ENCODE peak calls at places on chromosomes 4 and X, in nine cellular contexts. W is A549, Z is CD14-positive monocyte, R is endothelial cell, U is ovary, S is GM13976, V is fibroblast of the aortic adventitia, Q is ascending aorta, X is GM12865. Y is an unnamed sample.

GRCh38 chr4:42018451-42018850 is 28.1 kb downstream of the SLC30A9 start:
- DNase-seq in W (no peak), Z (no peak), R (no peak), U (no peak), S (no peak), V (no peak), Q (no peak), X (no peak), Y (no peak)

GRCh38 chr4:90415116-90415515 is 287.9 kb downstream of the CCSER1 start:
- DNase-seq in W (no peak), Z (no peak), R (no peak), U (no peak), S (no peak), V (no peak), Q (no peak), X (no peak), Y (no peak)

GRCh38 chr4:177464026-177464425 is 21.8 kb upstream of the AGA start:
- DNase-seq in W (no peak), Z (no peak), R (no peak), U (no peak), S (no peak), V (no peak), Q (no peak), X (no peak), Y (no peak)

GRCh38 chr4:14568356-14568755 is 433.9 kb upstream of the CPEB2 start:
- DNase-seq in W (no peak), Z (no peak), R (no peak), U (no peak), S (no peak), V (no peak), Q (no peak), X (no peak), Y (no peak)

GRCh38 chrX:29992083-29992482 is 223.3 kb upstream of the MAGEB2 start:
- DNase-seq in W (no peak), Z (no peak), R (no peak), U (no peak), S (no peak), V (no peak), Q (no peak), X (no peak), Y (no peak)

GRCh38 chrX:134538316-134538715 is 78.4 kb downstream of the HPRT1 start:
- DNase-seq in W (no peak), Z (no peak), R (no peak), U (no peak), S (no peak), V (no peak), Q (no peak), X (no peak), Y (no peak)

GRCh38 chr4:47716017-47716416 is 121.8 kb downstream of the CORIN start:
- DNase-seq in W (no peak), Z (no peak), R (no peak), U (no peak), S (no peak), V (no peak), Q (no peak), X (no peak), Y (no peak)

GRCh38 chr4:110049951-110050925 is 137.6 kb downstream of the EGF start:
- DNase-seq in W (peak), Z (no peak), R (peak), U (peak), S (peak), V (peak), Q (no peak), X (peak), Y (peak)

GRCh38 chr4:77044458-77045124 is 31.2 kb downstream of the CCNI start:
- DNase-seq in W (no peak), Z (no peak), R (no peak), U (no peak), S (no peak), V (peak), Q (no peak), X (peak), Y (peak)

GRCh38 chr4:136742330-136742729 is 790.0 kb downstream of the PCDH18 start:
- DNase-seq in W (no peak), Z (no peak), R (no peak), U (no peak), S (no peak), V (peak), Q (no peak), X (no peak), Y (no peak)

GRCh38 chr4:143184217-143184502 is 557 bp upstream of the USP38 start:
- DNase-seq in W (no peak), Z (no peak), R (no peak), U (no peak), S (peak), V (no peak), Q (no peak), X (no peak), Y (no peak)

GRCh38 chrX:12866451-12867377 is at the start of gene TLR7:
- DNase-seq in W (no peak), Z (no peak), R (no peak), U (no peak), S (no peak), V (no peak), Q (no peak), X (peak), Y (no peak)

GRCh38 chr4:152997771-152998487 is 61.8 kb downstream of the FHDC1 start:
- DNase-seq in W (no peak), Z (no peak), R (no peak), U (no peak), S (no peak), V (no peak), Q (no peak), X (no peak), Y (no peak)

GRCh38 chrX:15645266-15645665 is 19.3 kb downstream of the CLTRN start:
- DNase-seq in W (no peak), Z (no peak), R (no peak), U (no peak), S (no peak), V (no peak), Q (no peak), X (no peak), Y (no peak)

GRCh38 chr4:3046149-3046548 is 28.2 kb downstream of the HTT-AS start:
- DNase-seq in W (no peak), Z (no peak), R (no peak), U (no peak), S (peak), V (no peak), Q (no peak), X (peak), Y (no peak)

GRCh38 chrX:136028383-136028984 is 43.2 kb downstream of the SLC9A6 start:
- DNase-seq in W (peak), Z (no peak), R (no peak), U (no peak), S (peak), V (peak), Q (no peak), X (peak), Y (peak)

GRCh38 chr4:102344520-102344954 is 745 bp downstream of the SLC39A8 start:
- DNase-seq in W (peak), Z (peak), R (peak), U (peak), S (peak), V (peak), Q (no peak), X (peak), Y (peak)

GRCh38 chr4:23171971-23172370 is 479.2 kb downstream of the GBA3 start:
- DNase-seq in W (no peak), Z (no peak), R (no peak), U (no peak), S (no peak), V (no peak), Q (no peak), X (no peak), Y (no peak)

DNA sequence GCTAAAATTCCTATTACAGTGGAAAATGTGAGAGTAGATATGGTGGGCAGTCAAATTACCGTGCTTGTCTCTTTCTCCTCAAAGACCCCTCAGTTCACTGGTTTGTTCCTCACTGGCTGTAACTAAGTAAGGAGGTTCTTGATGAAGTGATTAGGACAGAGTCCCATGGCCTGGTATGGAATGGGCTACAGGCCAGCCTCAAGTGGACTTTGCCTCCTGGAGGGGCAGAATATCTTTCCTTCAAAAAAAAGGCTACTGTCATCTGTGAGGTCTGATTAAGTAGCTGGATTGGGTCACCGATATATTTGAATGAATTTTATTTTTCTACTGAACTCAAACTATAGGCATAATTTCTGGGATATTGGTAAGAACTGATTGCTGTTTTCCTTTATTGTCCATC is 38.5 kb upstream of the TMEM164 start:
- DNase-seq in W (no peak), Z (no peak), R (no peak), U (no peak), S (no peak), V (no peak), Q (no peak), X (no peak), Y (no peak)
- TF ChIP-seq CTCF in W (no peak), Z (no peak), R (no peak), U (no peak), S (no peak), V (no peak), Q (no peak), X (no peak), Y (no peak)

DNA sequence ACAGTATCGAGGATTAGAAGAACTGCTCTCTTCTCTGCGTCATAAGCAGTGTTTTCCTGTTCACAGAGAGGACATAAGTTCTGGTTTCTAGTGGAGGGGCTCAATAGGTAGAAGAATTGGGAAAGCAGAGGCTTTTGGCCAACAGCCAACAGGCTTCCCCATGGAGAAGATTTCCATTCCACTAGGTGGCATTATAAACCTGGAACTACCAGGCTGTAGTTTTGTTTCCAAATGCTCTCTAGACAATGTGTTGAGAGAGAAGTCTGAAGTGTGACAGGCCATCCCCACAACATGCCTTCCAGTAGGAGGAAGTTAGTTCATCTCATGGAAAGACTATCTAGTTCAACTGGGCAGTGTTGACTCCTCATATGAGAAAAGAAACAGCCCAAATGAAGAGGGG is 63.8 kb upstream of the ANXA10 start:
- DNase-seq in W (peak), Z (no peak), R (no peak), U (no peak), S (no peak), V (no peak), Q (no peak), X (no peak), Y (no peak)
- TF ChIP-seq CTCF in W (peak), Z (no peak), R (no peak), U (no peak), S (no peak), V (no peak), Q (no peak), X (no peak), Y (no peak)

DNA sequence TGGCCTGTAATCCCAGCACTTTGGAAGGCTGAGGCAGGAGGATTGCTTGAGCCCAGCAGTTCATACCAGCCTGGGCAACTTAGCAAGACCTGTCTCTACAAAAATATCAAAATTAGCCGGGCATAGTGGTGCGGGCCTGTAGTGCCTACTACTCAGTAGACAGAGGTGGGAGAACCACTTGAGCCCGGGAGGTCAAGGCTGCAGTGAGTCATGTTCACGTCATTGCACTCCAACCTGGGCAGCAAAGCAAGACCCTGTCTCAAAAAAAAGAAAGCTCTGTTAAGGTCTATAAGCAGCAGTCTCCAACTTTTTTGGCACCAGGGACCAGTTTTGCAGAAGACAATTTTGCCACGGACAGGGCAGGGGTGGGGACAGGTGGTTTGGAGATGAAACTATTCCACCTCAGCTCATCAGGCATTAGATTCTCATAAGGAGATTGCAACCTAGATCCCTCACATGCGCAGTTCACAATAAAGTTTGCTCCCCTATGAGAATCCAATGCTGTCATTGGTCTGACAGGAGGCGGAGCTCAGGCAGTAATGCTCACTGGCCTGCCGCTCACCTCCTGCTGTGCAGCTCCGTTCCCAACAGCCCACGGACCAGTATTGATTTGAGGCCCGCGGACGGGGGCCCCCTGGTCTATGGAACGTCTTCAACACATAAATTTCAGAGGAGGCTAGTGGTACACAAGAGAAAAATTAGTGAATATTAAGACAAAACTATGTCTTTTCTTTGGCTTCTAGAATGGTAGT is 67.9 kb downstream of the KLHL8 start:
- DNase-seq in W (no peak), Z (no peak), R (no peak), U (no peak), S (no peak), V (no peak), Q (no peak), X (no peak), Y (no peak)
- TF ChIP-seq CTCF in W (no peak), Z (no peak), R (no peak), U (no peak), S (no peak), V (no peak), Q (no peak), X (no peak), Y (no peak)

DNA sequence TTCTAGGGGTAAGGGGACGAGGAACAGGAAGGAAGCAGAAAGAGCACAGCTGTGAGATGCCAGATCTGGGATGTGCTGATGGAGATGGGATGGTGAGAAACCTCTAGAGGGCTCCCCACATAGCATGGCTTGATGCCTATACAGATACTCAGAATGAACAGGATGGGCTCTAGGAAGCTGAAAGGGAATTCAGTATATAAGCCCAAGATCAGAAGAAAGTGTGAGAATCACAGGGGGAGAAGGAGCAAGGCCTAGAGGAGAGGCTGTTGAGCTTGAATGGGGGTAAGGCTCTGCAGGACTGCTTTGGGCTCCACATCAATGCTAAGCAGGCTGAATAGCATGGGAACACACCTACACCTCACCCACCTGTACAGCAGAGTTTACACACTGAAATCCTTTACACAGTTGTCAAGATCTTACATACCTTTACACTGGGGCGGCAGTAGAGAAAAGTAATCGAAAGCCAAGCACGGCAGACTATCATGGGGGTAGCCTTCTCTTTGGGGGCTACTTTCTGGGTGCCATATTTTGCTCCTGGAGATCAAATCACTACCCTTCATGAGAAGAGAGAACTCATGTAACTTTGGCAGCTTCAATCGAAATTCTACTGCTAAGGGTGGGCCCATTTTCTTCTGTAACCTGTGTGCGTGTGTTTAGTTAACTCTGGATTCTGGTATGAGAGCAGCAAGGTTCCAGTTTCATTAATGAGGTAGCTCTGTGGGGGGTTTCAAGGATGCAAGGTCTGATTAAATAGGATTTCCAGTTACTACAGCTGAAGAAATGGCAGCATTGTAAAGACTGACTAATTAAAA is 30.6 kb downstream of the HOPX start:
- DNase-seq in W (no peak), Z (no peak), R (no peak), U (no peak), S (no peak), V (no peak), Q (no peak), X (no peak), Y (no peak)
- TF ChIP-seq CTCF in W (no peak), Z (no peak), R (no peak), U (no peak), S (no peak), V (no peak), Q (no peak), X (no peak), Y (no peak)

GRCh38 chrX:55011294-55011693 is 11.1 kb downstream of the APEX2 start:
- DNase-seq in W (no peak), Z (no peak), R (no peak), U (no peak), S (no peak), V (peak), Q (no peak), X (no peak), Y (no peak)
- TF ChIP-seq CTCF in W (peak), Z (no peak), R (peak), U (no peak), S (no peak), V (peak), Q (no peak), X (no peak), Y (peak)

DNA sequence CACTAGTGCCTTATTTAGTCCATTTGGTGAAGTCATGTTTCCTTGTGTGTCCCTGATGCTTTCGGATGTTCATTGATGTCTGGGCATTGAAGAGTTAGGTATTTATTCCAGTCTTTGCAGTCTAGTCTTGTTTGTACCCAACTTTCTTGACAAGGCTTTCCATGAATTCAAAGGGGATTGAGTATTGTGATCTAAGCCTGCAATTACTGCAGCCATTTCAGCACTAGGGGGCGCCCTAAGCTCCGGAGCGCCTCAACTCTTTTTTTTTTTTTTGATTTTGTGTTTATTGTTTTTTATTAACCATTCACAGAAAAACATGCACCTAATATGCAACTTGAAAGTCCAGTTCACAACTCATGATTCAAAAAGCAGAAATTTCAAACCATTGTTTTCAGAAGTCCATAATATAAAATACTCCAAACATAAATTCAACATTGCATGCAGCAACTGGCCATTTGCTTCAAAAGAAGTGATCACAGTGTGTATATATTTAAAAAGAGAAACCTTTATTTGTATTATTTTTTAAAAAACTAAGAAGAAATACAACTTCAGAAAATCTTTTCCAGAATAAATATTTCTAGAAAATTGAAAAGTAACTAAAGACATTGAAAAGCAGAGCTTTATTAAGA is 59.2 kb downstream of the PTPN13 start:
- DNase-seq in W (no peak), Z (no peak), R (no peak), U (no peak), S (no peak), V (no peak), Q (no peak), X (peak), Y (no peak)
- TF ChIP-seq CTCF in W (peak), Z (no peak), R (peak), U (no peak), S (peak), V (peak), Q (no peak), X (peak), Y (peak)

GRCh38 chr4:68904786-68905185 is 46.8 kb downstream of the UGT2A3 start:
- DNase-seq in W (no peak), Z (no peak), R (peak), U (no peak), S (no peak), V (peak), Q (no peak), X (peak), Y (peak)
- TF ChIP-seq CTCF in W (no peak), Z (no peak), R (peak), U (no peak), S (peak), V (no peak), Q (no peak), X (peak), Y (peak)